ENCODE peak calls at places on chromosomes 16 and 17, in four cellular contexts. K is brain microvascular endothelial cell; M is CD4-positive, CD25-positive, alpha-beta regulatory T cell; Q is mesenchymal stem cell. X is an unnamed sample.
A peak's percentile ranks its signal among the peaks of the same experiment; 100 is the strongest.

GRCh38 chr17:82603981-82604448 is 44.2 kb downstream of the WDR45B start:
- DNase-seq in K (peak; percentile 80), M (peak; percentile 83), Q (peak; percentile 45), X (no peak)

GRCh38 chr17:38671939-38672720 is 2.6 kb downstream of the EPOP start:
- DNase-seq in K (no peak), M (no peak), Q (no peak), X (peak; percentile 25)

GRCh38 chr17:8481089-8481488 is 45.4 kb downstream of the NDEL1 start:
- DNase-seq in K (no peak), M (no peak), Q (no peak), X (no peak)

GRCh38 chr16:11669380-11670146 is 1.3 kb downstream of the SNN start:
- DNase-seq in K (no peak), M (no peak), Q (peak; percentile 54), X (no peak)

GRCh38 chr17:45410144-45411091 is 22.3 kb downstream of the ARHGAP27 start:
- DNase-seq in K (no peak), M (peak; percentile 82), Q (no peak), X (no peak)

GRCh38 chr17:20008242-20009051 is 712 bp upstream of the SPECC1 start:
- DNase-seq in K (no peak), M (peak; percentile 34), Q (no peak), X (peak; percentile 22)

GRCh38 chr16:68756250-68757051 is 19.4 kb downstream of the CDH1 start:
- DNase-seq in K (no peak), M (peak; percentile 88), Q (no peak), X (peak; percentile 100)

GRCh38 chr17:67469208-67469980 is 92.3 kb downstream of the PITPNC1 start:
- DNase-seq in K (peak; percentile 78), M (peak; percentile 20), Q (no peak), X (no peak)

GRCh38 chr17:48352630-48353029 is 77.4 kb downstream of the SKAP1 start:
- DNase-seq in K (no peak), M (no peak), Q (peak; percentile 37), X (peak; percentile 5)

GRCh38 chr16:5557448-5557847 is 459.9 kb upstream of the EEF2KMT start:
- DNase-seq in K (no peak), M (no peak), Q (no peak), X (no peak)

GRCh38 chr16:4142268-4142667 is 26.0 kb upstream of the ADCY9 start:
- DNase-seq in K (no peak), M (peak; percentile 94), Q (no peak), X (no peak)

GRCh38 chr16:4141604-4142003 is 25.4 kb upstream of the ADCY9 start:
- DNase-seq in K (no peak), M (no peak), Q (no peak), X (no peak)

GRCh38 chr16:4152267-4152666 is 36.0 kb upstream of the ADCY9 start:
- DNase-seq in K (no peak), M (no peak), Q (no peak), X (no peak)

GRCh38 chr16:4147236-4147635 is 31.0 kb upstream of the ADCY9 start:
- DNase-seq in K (no peak), M (no peak), Q (no peak), X (no peak)
- H3K4me3 ChIP-seq in K (no peak overlapping the region), M (no peak overlapping the region), Q (no peak overlapping the region), X (no peak overlapping the region)

GRCh38 chr17:28906276-28907051 is 3.6 kb upstream of the DHRS13 start:
- DNase-seq in K (no peak), M (no peak), Q (no peak), X (no peak)
- H3K36me3 ChIP-seq in K (peaks cover 54% of the 10 kb centered on the region), M (peaks cover 57% of the 10 kb centered on the region), Q (peaks cover 57% of the 10 kb centered on the region), X (peaks cover 17% of the 10 kb centered on the region)

GRCh38 chr17:58339775-58340622 is 11.4 kb upstream of the TSPOAP1 start:
- DNase-seq in K (no peak), M (peak; percentile 54), Q (no peak), X (no peak)
- H3K4me3 ChIP-seq in K (no peak overlapping the region), M (peak overlapping the region; percentile 87), Q (no peak overlapping the region), X (no peak overlapping the region)

GRCh38 chr17:57447357-57448019 is 191.2 kb downstream of the MSI2 start:
- DNase-seq in K (no peak), M (no peak), Q (no peak), X (no peak)

GRCh38 chr17:57445051-57445450 is 188.7 kb downstream of the MSI2 start:
- DNase-seq in K (no peak), M (no peak), Q (peak; percentile 28), X (no peak)

GRCh38 chr17:57445772-57446472 is 189.6 kb downstream of the MSI2 start:
- DNase-seq in K (no peak), M (no peak), Q (no peak), X (no peak)

GRCh38 chr17:57451126-57451690 is 194.9 kb downstream of the MSI2 start:
- DNase-seq in K (no peak), M (peak; percentile 34), Q (no peak), X (no peak)

DNA sequence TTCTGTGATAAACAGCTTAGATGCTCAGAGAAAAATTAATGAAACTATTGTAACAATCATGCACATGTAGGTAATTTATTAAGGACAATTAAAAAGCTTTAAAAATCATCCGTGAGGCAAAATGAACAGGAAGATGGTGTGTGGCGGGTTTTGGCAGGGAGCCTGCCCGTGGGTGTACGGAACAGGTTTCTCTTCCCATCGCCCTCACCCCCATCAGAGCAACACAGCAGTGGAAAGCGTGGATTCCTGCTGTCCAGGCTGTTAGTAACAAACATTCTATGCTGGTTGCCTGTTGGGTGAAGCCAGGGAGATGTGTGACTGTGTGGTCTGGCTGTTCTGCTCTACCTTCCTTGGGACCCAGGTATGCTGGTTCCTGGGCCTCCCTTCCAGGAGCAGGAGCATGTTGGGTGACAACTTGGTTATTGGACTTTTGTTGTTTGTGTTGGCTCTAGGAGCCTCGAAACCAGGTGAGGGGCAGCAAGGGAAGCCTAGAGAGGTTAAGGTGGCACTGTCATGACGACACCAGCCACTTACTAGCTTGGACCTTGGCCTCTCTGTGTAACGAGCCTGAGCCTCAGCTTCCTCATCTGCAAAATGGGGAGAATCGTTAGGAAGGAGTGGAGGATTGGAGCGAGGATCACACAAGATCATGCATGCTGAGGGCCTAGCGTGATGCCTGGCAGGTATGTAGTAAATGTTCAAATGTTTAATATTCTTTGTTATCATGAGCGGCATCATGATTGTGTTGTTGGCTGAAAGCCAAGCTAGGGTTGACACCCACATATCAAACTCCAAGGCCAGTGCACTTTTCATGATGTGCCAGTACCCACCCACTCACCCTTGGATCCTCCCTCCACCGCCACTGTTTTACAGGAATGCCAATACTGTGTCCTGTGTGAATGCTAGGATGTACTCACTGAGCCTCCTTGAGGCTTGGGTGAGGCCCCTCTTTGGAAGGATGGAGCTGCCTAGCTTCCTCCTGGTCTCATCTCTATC is 192.3 kb downstream of the MSI2 start:
- DNase-seq in K (no peak), M (no peak), Q (no peak), X (peak; percentile 10)
- H3K36me3 ChIP-seq in K (no peaks in the 10 kb centered on the region), M (no peaks in the 10 kb centered on the region), Q (peaks cover 13% of the 10 kb centered on the region), X (peaks cover 1% of the 10 kb centered on the region)

DNA sequence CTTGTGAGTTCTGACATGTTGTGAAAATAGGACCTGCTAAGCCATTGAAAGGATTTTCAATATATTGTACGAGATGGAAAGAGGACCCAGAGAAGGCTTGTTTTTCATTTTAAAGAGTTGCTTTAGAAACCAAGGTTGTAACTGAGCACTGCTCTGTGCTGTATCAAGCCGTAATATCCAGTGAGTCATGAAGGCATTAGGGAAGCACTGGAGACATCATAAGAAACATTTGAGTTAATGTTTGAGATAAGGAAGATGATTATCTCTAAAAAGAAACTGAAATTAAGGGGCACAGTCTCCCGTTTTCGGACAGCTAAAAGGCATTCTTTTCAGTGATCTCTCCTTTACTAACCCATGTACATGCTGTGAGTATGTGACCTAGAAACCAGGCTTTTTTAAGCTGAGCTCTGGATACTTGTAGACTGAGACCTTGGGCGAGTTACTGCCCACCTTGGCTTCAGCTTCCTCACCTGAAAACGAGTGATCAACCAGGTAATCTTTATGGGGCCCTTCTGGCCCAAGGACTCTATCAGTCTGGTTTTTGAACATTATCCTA is 149.2 kb upstream of the TBX2 start:
- DNase-seq in K (peak; percentile 75), M (no peak), Q (peak; percentile 87), X (peak; percentile 37)
- H3K4me3 ChIP-seq in K (no peak overlapping the region), M (no peak overlapping the region), Q (no peak overlapping the region), X (no peak overlapping the region)

GRCh38 chr17:74519951-74520553 is 11.2 kb downstream of the CD300LB start:
- DNase-seq in K (no peak), M (no peak), Q (no peak), X (no peak)
- H3K36me3 ChIP-seq in K (no peaks in the 10 kb centered on the region), M (no peaks in the 10 kb centered on the region), Q (no peaks in the 10 kb centered on the region), X (no peaks in the 10 kb centered on the region)